ENCODE peak calls at places on chromosomes 6 and 20, in nine cellular contexts. I, R, F, W, C, U, M, Y and X are unnamed samples.

GRCh38 chr6:2081155-2082138 is 164.0 kb downstream of the GMDS start:
- DNase-seq in Y (peak), I (no peak), W (peak), M (no peak), F (no peak), U (no peak), C (no peak), R (no peak), X (no peak)

GRCh38 chr6:37306026-37306425 is 47.8 kb upstream of the RNF8 start:
- DNase-seq in R (no peak), F (no peak), Y (no peak), W (peak), C (no peak), I (peak), M (no peak), U (no peak), X (no peak)

GRCh38 chr20:37745553-37745952 is 51.7 kb downstream of the CTNNBL1 start:
- DNase-seq in U (no peak), R (no peak), F (no peak), I (no peak), M (no peak), W (no peak), C (no peak), Y (no peak), X (no peak)

GRCh38 chr6:11944111-11944510 is 68.0 kb upstream of the HIVEP1 start:
- DNase-seq in R (no peak), C (no peak), M (no peak), W (no peak), I (no peak), F (no peak), U (no peak), Y (no peak), X (no peak)

GRCh38 chr20:9945406-9945805 is 89.4 kb upstream of the ANKEF1 start:
- DNase-seq in W (no peak), F (no peak), Y (no peak), C (no peak), U (no peak), I (peak), M (no peak), R (no peak), X (peak)

GRCh38 chr6:90212274-90212673 is 84.4 kb downstream of the BACH2 start:
- DNase-seq in U (no peak), C (no peak), F (no peak), I (no peak), M (no peak), W (no peak), Y (no peak), R (no peak), X (no peak)

GRCh38 chr20:52624270-52624669 is 347.9 kb upstream of the TSHZ2 start:
- DNase-seq in F (no peak), W (no peak), Y (no peak), I (no peak), M (no peak), C (no peak), R (no peak), U (no peak), X (no peak)

GRCh38 chr6:86730216-86730615 is 207.1 kb upstream of the HTR1E start:
- DNase-seq in C (no peak), I (no peak), U (no peak), Y (no peak), F (no peak), R (no peak), M (no peak), W (no peak), X (no peak)

GRCh38 chr6:106194949-106195919 is 109.1 kb downstream of the PRDM1 start:
- DNase-seq in R (no peak), Y (peak), F (peak), W (peak), I (peak), U (peak), M (no peak), C (no peak), X (peak)

DNA sequence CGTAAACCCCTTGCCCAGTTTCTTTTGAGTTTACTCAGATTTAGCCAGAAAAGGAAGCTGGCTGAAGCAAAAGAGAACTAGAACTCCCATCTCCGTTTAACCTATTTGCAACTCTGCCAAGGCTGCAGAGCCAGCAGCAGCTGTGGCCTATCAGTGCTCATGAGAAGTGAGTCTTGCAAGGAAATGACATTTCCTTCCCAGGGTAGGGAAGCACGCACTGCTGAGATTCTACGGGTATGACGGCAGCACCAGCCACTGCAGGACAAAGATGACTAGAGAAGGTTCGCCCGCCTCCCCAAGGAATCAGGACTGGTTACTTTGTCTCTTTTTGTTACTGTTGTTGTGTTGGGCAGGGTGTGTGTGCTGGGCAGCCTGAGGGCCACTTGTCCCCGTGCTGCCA is 47.6 kb downstream of the PPP1R3G start:
- DNase-seq in I (no peak), Y (no peak), F (no peak), M (no peak), R (peak), C (peak), U (no peak), W (no peak), X (no peak)
- H3K27ac ChIP-seq in I (no peak), Y (no peak), F (no peak), M (peak), R (peak), C (peak), U (no peak), W (no peak), X (no peak)

DNA sequence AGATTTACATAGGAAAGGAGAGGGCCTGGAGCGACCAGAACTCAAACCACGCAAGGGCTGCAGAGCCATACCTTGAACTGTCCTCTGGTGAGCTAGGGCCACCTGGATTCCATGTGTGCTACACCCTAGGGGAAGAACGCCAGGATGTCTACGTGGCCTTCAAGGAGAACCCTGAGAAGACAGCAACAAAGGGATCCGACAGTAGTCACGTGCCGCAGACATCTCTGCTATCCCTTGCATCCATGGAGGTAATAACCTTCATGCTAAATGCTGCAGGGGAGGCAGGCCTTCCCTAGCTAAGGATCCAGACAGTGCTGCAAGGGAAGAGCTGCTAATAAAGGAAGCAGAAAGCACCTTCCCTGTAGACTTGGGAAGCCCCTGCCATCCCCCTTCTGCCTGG is 52.9 kb downstream of the NOL4L start:
- DNase-seq in R (no peak), U (no peak), C (no peak), W (no peak), F (no peak), M (no peak), Y (no peak), I (no peak), X (no peak)
- H3K27ac ChIP-seq in R (no peak), U (peak), C (no peak), W (no peak), F (no peak), M (no peak), Y (no peak), I (no peak), X (no peak)

GRCh38 chr20:1900321-1900791 is 5.1 kb downstream of the SIRPA start:
- DNase-seq in Y (no peak), R (peak), I (peak), U (no peak), F (peak), C (peak), M (no peak), W (peak), X (no peak)

GRCh38 chr20:1899169-1899525 is 3.9 kb downstream of the SIRPA start:
- DNase-seq in I (no peak), M (no peak), R (no peak), F (no peak), C (no peak), Y (no peak), U (no peak), W (no peak), X (no peak)

GRCh38 chr20:1897486-1897885 is 2.3 kb downstream of the SIRPA start:
- DNase-seq in Y (no peak), C (peak), F (no peak), R (peak), U (no peak), W (no peak), I (peak), M (no peak), X (no peak)

GRCh38 chr20:1897965-1898464 is 2.8 kb downstream of the SIRPA start:
- DNase-seq in F (no peak), R (no peak), M (no peak), C (no peak), W (peak), Y (no peak), U (no peak), I (no peak), X (no peak)

DNA sequence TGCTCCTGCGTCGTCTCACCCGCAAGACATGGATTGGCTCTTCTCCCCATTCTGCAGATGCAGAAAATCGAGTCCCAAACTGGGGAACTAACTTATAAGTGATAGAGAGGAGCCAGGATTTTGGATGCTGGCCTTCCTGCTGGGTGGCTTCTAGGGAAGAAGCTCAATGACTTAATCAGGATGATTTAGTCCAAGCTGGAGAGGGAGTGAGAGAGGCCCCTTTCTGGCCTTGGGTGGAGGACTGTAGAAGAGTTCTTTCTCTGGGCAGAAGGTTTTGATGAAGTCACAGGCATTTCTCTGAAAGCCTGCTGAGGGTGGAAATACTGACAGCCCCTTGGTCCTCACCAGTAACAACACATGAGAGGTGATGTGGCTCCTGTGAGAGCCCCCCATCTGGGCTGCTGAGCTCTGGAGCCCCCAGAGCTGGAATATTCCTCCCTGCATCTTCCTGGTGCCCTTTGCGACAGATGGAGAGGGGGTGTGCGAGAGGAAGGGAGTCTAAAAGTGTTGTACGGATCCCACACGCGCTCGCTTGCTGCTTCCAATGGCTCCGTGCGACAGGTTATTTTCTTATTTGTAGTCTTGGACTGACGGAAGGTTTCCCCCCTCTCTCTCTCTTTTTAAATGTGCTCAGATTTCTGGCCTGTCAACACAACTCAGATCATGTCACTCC is 3.4 kb downstream of the SIRPA start:
- DNase-seq in R (no peak), U (no peak), M (no peak), C (no peak), I (no peak), Y (no peak), W (no peak), F (no peak), X (no peak)
- H3K27ac ChIP-seq in R (peak), U (no peak), M (peak), C (peak), I (peak), Y (no peak), W (peak), F (no peak), X (peak)

GRCh38 chr6:35452186-35453090 is at the start of gene FANCE:
- DNase-seq in M (peak), R (peak), U (peak), I (peak), Y (peak), W (peak), C (peak), F (peak), X (peak)
- H3K27ac ChIP-seq in M (peak), R (peak), U (peak), I (peak), Y (peak), W (peak), C (peak), F (no peak), X (peak)

GRCh38 chr6:35058827-35059522 is 82.2 kb downstream of the TCP11 start:
- DNase-seq in Y (no peak), C (no peak), W (no peak), R (no peak), U (no peak), F (no peak), I (no peak), M (no peak), X (no peak)

GRCh38 chr6:35058041-35058675 is 83.0 kb downstream of the TCP11 start:
- DNase-seq in U (no peak), M (no peak), Y (no peak), I (no peak), C (peak), R (no peak), F (no peak), W (no peak), X (no peak)

GRCh38 chr6:35057449-35058030 is 83.6 kb downstream of the TCP11 start:
- DNase-seq in W (no peak), Y (no peak), I (no peak), R (no peak), M (no peak), U (no peak), C (no peak), F (no peak), X (no peak)

GRCh38 chr6:35055906-35056305 is 85.2 kb downstream of the TCP11 start:
- DNase-seq in M (no peak), F (no peak), R (no peak), U (no peak), Y (no peak), W (no peak), I (no peak), C (no peak), X (no peak)

GRCh38 chr6:35056952-35057351 is 84.2 kb downstream of the TCP11 start:
- DNase-seq in I (no peak), C (no peak), M (no peak), Y (no peak), F (no peak), R (no peak), W (no peak), U (no peak), X (no peak)
- H3K27ac ChIP-seq in I (no peak), C (peak), M (no peak), Y (no peak), F (no peak), R (no peak), W (no peak), U (no peak), X (no peak)